ENCODE peak calls at places on chromosome 22, in five cellular contexts. J is neural progenitor cell, T is SJSA1, N is cardiac muscle cell, D is iPS DF 6.9. A is an unnamed sample.
A peak's percentile ranks its signal among the peaks of the same experiment; 100 is the strongest.

GRCh38 chr22:37485006-37485713 is 1.0 kb downstream of the MFNG start:
- DNase-seq in J (no peak), D (no peak), T (no peak), N (no peak), A (peak; percentile 30)

GRCh38 chr22:46370584-46371373 is 35.3 kb downstream of the TRMU start:
- DNase-seq in J (no peak), T (no peak), N (no peak), D (no peak), A (no peak)

GRCh38 chr22:40401981-40402406 is 31.6 kb downstream of the SGSM3 start:
- DNase-seq in T (no peak), D (no peak), J (no peak), N (no peak), A (no peak)

GRCh38 chr22:48523091-48523490 is 1304.6 kb downstream of the BRD1 start:
- DNase-seq in N (no peak), T (no peak), J (no peak), D (no peak), A (no peak)

GRCh38 chr22:49161002-49161850 is 666.4 kb downstream of the BRD1 start:
- DNase-seq in T (no peak), D (no peak), N (no peak), J (no peak), A (no peak)

GRCh38 chr22:50140615-50141014 is 29.9 kb upstream of the PANX2 start:
- DNase-seq in N (peak; percentile 27), T (no peak), J (no peak), D (no peak), A (no peak)

GRCh38 chr22:43142881-43143562 is at the start of gene MCAT:
- DNase-seq in J (peak; percentile 84), T (peak; percentile 72), D (peak; percentile 55), N (peak; percentile 83), A (peak; percentile 85)

GRCh38 chr22:30340911-30341685 is 14.4 kb upstream of the TBC1D10A start:
- DNase-seq in T (no peak), J (no peak), D (no peak), N (no peak), A (no peak)

GRCh38 chr22:44309137-44309536 is 3.6 kb downstream of the SHISAL1 start:
- DNase-seq in T (peak; percentile 87), D (no peak), N (peak; percentile 93), J (no peak), A (peak; percentile 86)

GRCh38 chr22:24996420-24996952 is 44.0 kb downstream of the KIAA1671 start:
- DNase-seq in N (peak; percentile 45), J (peak; percentile 89), T (peak; percentile 35), D (peak; percentile 64), A (peak; percentile 97)

GRCh38 chr22:46537946-46538815 is 761 bp upstream of the CELSR1 start:
- DNase-seq in J (peak; percentile 79), N (peak; percentile 45), T (no peak), D (no peak), A (peak; percentile 58)

GRCh38 chr22:41596776-41597634 is 7.4 kb upstream of the PMM1 start:
- DNase-seq in J (peak; percentile 69), D (peak; percentile 45), T (peak; percentile 42), N (peak; percentile 68), A (peak; percentile 63)

GRCh38 chr22:32991353-32992115 is 66.6 kb downstream of the SYN3 start:
- DNase-seq in N (peak; percentile 12), T (no peak), J (no peak), D (no peak), A (peak; percentile 46)
- H3K27ac ChIP-seq in N (no peak overlapping the region), T (no peak overlapping the region), J (peak overlapping the region; percentile 55), D (no peak overlapping the region), A (no peak overlapping the region)

GRCh38 chr22:32572741-32573140 is 98.1 kb downstream of the FBXO7 start:
- DNase-seq in N (no peak), T (no peak), D (no peak), J (no peak), A (no peak)

GRCh38 chr22:32573991-32574390 is 99.4 kb downstream of the FBXO7 start:
- DNase-seq in D (no peak), T (no peak), N (no peak), J (no peak), A (no peak)

GRCh38 chr22:32574957-32575893 is 100.6 kb downstream of the FBXO7 start:
- DNase-seq in D (no peak), N (no peak), T (peak; percentile 79), J (peak; percentile 45), A (no peak)

GRCh38 chr22:32574397-32574796 is 99.8 kb downstream of the FBXO7 start:
- DNase-seq in J (no peak), D (no peak), T (no peak), N (no peak), A (peak; percentile 58)

GRCh38 chr22:32571764-32572163 is 97.2 kb downstream of the FBXO7 start:
- DNase-seq in J (no peak), T (no peak), D (no peak), N (no peak), A (no peak)
- H3K4me3 ChIP-seq in J (no peak overlapping the region), T (no peak overlapping the region), D (no peak overlapping the region), N (no peak overlapping the region), A (no peak overlapping the region)

DNA sequence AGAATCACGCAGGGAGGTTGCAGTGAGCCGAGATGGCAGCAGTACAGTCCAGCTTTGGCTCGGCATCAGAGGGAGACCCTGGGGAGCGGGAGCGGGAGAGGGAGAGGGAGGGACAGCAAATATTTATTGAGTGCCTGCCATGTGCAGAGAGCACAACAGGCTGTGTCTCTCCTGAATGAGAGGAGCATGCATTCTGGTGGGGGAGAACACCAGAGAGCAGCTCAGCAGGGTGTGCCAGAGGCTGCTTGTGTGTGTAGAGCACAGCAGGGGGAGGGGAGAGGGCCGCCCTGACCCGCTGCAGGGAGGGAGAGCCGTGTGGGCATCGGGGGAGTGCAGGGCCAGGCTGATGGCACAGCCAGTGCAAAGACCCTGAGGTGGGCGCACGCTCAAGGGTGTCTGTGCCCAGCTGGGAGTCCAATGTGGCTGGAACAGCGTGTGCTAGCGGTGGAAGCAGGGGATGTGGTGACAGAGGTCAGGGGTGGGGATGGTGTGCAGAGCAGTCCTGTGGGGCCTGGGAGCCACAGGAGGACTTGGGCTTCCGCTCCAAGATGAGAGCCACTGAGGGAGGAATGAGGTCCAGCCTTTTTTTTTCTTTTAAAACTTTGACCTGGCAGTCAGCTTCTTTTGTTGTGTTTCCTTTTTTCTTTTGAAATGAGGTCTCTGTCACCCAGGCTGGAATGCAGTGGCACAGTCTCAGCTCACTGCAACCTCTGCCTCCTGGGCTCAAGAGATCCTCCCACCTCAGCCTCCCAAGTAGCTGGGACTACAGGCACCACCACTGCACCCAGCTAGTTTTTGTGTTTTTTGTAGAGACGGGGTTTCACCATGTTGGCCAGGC is 12.0 kb downstream of the PPIL2 start:
- DNase-seq in J (no peak), T (no peak), N (no peak), D (no peak), A (no peak)
- H3K36me3 ChIP-seq in J (no peaks in the 10 kb centered on the region), T (peaks cover 49% of the 10 kb centered on the region), N (peaks cover 10% of the 10 kb centered on the region), D (peaks cover 23% of the 10 kb centered on the region), A (peaks cover 23% of the 10 kb centered on the region)

GRCh38 chr22:36282078-36282831 is 29.3 kb downstream of the APOL1 start:
- DNase-seq in N (no peak), T (no peak), D (no peak), J (no peak), A (no peak)
- H3K27ac ChIP-seq in N (peak overlapping the region; percentile 53), T (no peak overlapping the region), D (no peak overlapping the region), J (no peak overlapping the region), A (no peak overlapping the region)

A was measured in WERI-Rb-1.